ENCODE peak calls at places on chromosomes 2 and 18, in four cellular contexts. F, A, Y and L are unnamed samples.

GRCh38 chr2:201471732-201472395 is 20.3 kb downstream of the STRADB start:
- DNase-seq in F (no peak), A (no peak), Y (no peak), L (no peak)

GRCh38 chr2:105087273-105087672 is 49.4 kb downstream of the MRPS9 start:
- DNase-seq in F (no peak), A (no peak), Y (no peak), L (no peak)

GRCh38 chr2:8607591-8607990 is 74.3 kb upstream of the ID2 start:
- DNase-seq in F (no peak), A (no peak), Y (no peak), L (no peak)

GRCh38 chr18:3075491-3075890 is 62.5 kb upstream of the LPIN2 start:
- DNase-seq in F (no peak), A (no peak), Y (no peak), L (no peak)

GRCh38 chr2:8234253-8234652 is 447.6 kb upstream of the ID2 start:
- DNase-seq in F (no peak), A (no peak), Y (no peak), L (no peak)

GRCh38 chr18:6449213-6449612 is 34.5 kb upstream of the L3MBTL4 start:
- DNase-seq in F (no peak), A (no peak), Y (no peak), L (no peak)

GRCh38 chr2:96869824-96870630 is at the start of gene SEMA4C:
- DNase-seq in F (peak; percentile 79), A (no peak), Y (no peak), L (peak; percentile 86)

GRCh38 chr2:97654324-97654723 is 8.5 kb downstream of the COX5B start:
- DNase-seq in F (no peak), A (no peak), Y (no peak), L (no peak)

GRCh38 chr2:80247339-80247738 is 57.2 kb downstream of the LRRTM1 start:
- DNase-seq in F (no peak), A (no peak), Y (no peak), L (no peak)

GRCh38 chr2:231049286-231050017 is 7.2 kb upstream of the PSMD1 start:
- DNase-seq in F (no peak), A (no peak), Y (no peak), L (no peak)

GRCh38 chr18:67651438-67651837 is 134.9 kb upstream of the DSEL start:
- DNase-seq in F (no peak), A (no peak), Y (no peak), L (no peak)

GRCh38 chr2:163601377-163601776 is 134.4 kb downstream of the FIGN start:
- DNase-seq in F (no peak), A (no peak), Y (no peak), L (no peak)

GRCh38 chr18:2971741-2972552 is 41.0 kb downstream of the LPIN2 start:
- DNase-seq in F (no peak), A (no peak), Y (no peak), L (no peak)

GRCh38 chr2:144516417-144516980 is 3.4 kb downstream of the ZEB2 start:
- DNase-seq in F (peak; percentile 44), A (no peak), Y (no peak), L (peak; percentile 76)

GRCh38 chr18:76494541-76495403 is at the start of gene ZNF516:
- DNase-seq in F (no peak), A (peak; percentile 25), Y (no peak), L (peak; percentile 61)

GRCh38 chr2:168149431-168149830 is 98.0 kb downstream of the STK39 start:
- DNase-seq in F (no peak), A (no peak), Y (no peak), L (no peak)

GRCh38 chr18:67517224-67517765 is 775 bp upstream of the DSEL start:
- DNase-seq in F (no peak), A (no peak), Y (no peak), L (no peak)

GRCh38 chr2:45494275-45494977 is 116.6 kb downstream of the SRBD1 start:
- DNase-seq in F (peak; percentile 27), A (peak; percentile 64), Y (peak; percentile 40), L (peak; percentile 56)

GRCh38 chr2:170813611-170814550 is 2.8 kb upstream of the GAD1 start:
- DNase-seq in F (peak; percentile 67), A (peak; percentile 41), Y (no peak), L (no peak)

GRCh38 chr2:232321156-232321816 is 57.3 kb upstream of the ALPP start:
- DNase-seq in F (no peak), A (no peak), Y (no peak), L (no peak)

GRCh38 chr2:125405816-125406215 is 1250.1 kb upstream of the GYPC start:
- DNase-seq in F (no peak), A (peak; percentile 9), Y (no peak), L (no peak)

GRCh38 chr18:7950380-7951143 is 383.4 kb downstream of the PTPRM start:
- DNase-seq in F (peak; percentile 9), A (peak; percentile 20), Y (peak; percentile 87), L (no peak)

GRCh38 chr2:112959109-112959591 is 18.7 kb upstream of the IL36G start:
- DNase-seq in F (peak; percentile 40), A (peak; percentile 23), Y (no peak), L (peak; percentile 8)

GRCh38 chr2:46649004-46649403 is 169.6 kb downstream of the TMEM247 start:
- DNase-seq in F (no peak), A (no peak), Y (no peak), L (no peak)

GRCh38 chr18:79922971-79923411 is 28.5 kb downstream of the SLC66A2 start:
- DNase-seq in F (no peak), A (no peak), Y (no peak), L (no peak)

GRCh38 chr2:11658208-11658607 is 11.8 kb downstream of the NTSR2 start:
- DNase-seq in F (peak; percentile 50), A (no peak), Y (no peak), L (no peak)

DNA sequence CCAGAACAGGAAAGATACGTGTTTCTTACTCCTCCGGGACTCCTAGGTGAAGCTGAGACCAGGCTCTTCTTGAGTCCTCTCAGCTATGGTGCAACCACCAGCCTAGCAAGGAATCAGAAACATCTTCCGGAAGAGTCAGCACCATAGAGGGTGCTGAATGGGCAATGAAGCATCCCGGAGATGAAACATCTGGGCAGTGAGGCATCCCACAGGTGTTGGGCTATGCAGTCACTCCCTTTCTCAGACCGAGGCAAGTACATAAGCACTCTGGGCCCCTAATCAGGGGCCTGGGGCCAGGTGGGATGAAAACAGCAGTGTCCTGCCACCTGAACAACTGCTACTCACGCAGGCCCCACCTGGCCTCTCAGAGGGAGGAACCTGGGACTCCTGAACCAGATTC is 1.4 kb upstream of the CAPN10 start:
- DNase-seq in F (no peak), A (no peak), Y (no peak), L (no peak)
- H3K4me1 ChIP-seq in F (peaks cover 35% of the 10 kb centered on the region), A (peaks cover 72% of the 10 kb centered on the region), Y (peaks cover 59% of the 10 kb centered on the region), L (peaks cover 17% of the 10 kb centered on the region)

GRCh38 chr2:5668682-5669267 is 23.4 kb upstream of the SOX11 start:
- DNase-seq in F (no peak), A (no peak), Y (no peak), L (peak; percentile 77)

GRCh38 chr2:5664197-5664728 is 27.9 kb upstream of the SOX11 start:
- DNase-seq in F (no peak), A (no peak), Y (no peak), L (no peak)

GRCh38 chr2:5661362-5661761 is 30.8 kb upstream of the SOX11 start:
- DNase-seq in F (no peak), A (no peak), Y (no peak), L (no peak)

GRCh38 chr2:5665066-5665465 is 27.1 kb upstream of the SOX11 start:
- DNase-seq in F (no peak), A (no peak), Y (no peak), L (no peak)

DNA sequence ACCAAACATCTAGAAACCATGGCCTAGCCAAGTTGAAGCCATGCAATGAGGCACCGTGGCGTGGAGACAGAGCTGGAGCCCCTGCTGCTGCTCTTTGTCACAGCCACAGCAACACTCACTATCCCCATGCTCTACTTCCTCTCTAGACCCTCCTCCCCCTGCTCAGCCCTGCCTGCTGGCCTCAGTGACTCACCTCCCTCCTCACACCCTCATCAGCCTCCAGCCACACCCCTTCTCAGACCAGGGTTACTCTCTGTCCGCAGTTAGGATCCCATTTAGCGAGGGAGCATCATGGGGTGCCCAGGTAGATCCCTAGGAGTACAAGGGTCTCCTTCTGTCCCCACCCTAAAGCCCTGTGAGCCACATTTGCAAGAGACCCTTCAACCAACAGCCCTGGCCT is 25.4 kb upstream of the SOX11 start:
- DNase-seq in F (no peak), A (no peak), Y (no peak), L (no peak)
- TF ChIP-seq ELF1 in F (no peak), A (no peak), Y (no peak), L (no peak)

GRCh38 chr2:27237341-27237945 is 20.3 kb downstream of the CAD start:
- DNase-seq in F (no peak), A (no peak), Y (no peak), L (no peak)
- H3K4me1 ChIP-seq in F (no peaks in the 10 kb centered on the region), A (no peaks in the 10 kb centered on the region), Y (no peaks in the 10 kb centered on the region), L (no peaks in the 10 kb centered on the region)

DNA sequence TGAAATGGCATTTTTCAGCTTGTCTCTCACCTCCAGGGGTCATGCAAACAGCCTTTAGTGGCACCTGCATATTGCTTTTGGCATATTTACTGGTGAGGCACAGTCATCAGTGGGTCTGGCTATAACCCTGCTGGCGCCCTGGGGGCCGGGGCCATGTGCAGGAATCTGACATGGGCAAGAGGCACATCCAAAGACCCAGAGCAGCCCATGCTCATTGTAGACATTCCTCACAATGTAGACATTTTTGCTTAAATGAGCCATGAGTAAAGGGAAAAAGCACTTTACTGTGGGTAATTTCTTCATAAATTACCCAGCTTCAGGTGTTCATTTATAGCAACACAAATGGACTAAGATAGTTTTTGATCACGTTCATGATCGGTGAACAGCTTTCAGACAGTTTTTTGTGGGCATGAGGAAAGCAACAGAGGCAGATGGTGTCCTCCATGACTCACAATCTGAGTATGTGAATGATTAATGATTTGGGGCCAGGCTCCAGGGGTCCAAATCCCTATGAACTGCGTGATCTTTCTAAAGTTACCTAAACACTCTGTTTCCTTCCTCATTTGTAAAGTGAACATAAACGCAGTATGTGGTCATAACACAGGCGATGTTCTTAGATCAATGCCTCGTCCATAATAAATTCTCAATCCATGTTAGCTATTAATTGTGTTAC is 85.8 kb downstream of the LIPG start:
- DNase-seq in F (no peak), A (no peak), Y (no peak), L (no peak)
- TF ChIP-seq ELF1 in F (no peak), A (no peak), Y (no peak), L (no peak)

GRCh38 chr2:205716126-205716525 is 33.8 kb downstream of the NRP2 start:
- DNase-seq in F (peak; percentile 66), A (no peak), Y (peak; percentile 71), L (no peak)
- H3K4me1 ChIP-seq in F (no peaks in the 10 kb centered on the region), A (peaks cover 22% of the 10 kb centered on the region), Y (peaks cover 5% of the 10 kb centered on the region), L (peaks cover 27% of the 10 kb centered on the region)

GRCh38 chr2:43791035-43791434 is 17.2 kb downstream of the DYNC2LI1 start:
- DNase-seq in F (no peak), A (no peak), Y (no peak), L (no peak)

GRCh38 chr2:43788646-43789045 is 14.8 kb downstream of the DYNC2LI1 start:
- DNase-seq in F (no peak), A (no peak), Y (no peak), L (no peak)

GRCh38 chr2:43796206-43796605 is 22.4 kb downstream of the DYNC2LI1 start:
- DNase-seq in F (no peak), A (no peak), Y (no peak), L (no peak)

GRCh38 chr2:43790118-43790517 is 16.3 kb downstream of the DYNC2LI1 start:
- DNase-seq in F (no peak), A (no peak), Y (no peak), L (no peak)

GRCh38 chr2:43792653-43793052 is 18.8 kb downstream of the DYNC2LI1 start:
- DNase-seq in F (no peak), A (no peak), Y (no peak), L (no peak)
- TF ChIP-seq ELF1 in F (no peak), A (no peak), Y (no peak), L (no peak)

GRCh38 chr18:42024131-42024530 is 69.1 kb downstream of the PIK3C3 start:
- DNase-seq in F (no peak), A (no peak), Y (no peak), L (no peak)
- H3K4me1 ChIP-seq in F (no peaks in the 10 kb centered on the region), A (no peaks in the 10 kb centered on the region), Y (no peaks in the 10 kb centered on the region), L (no peaks in the 10 kb centered on the region)